ENCODE peak calls at places on chromosomes 2 and 18, in five cellular contexts. M, Y, A, Z and G are unnamed samples.

GRCh38 chr2:40642261-40642660 is 190.4 kb upstream of the SLC8A1 start:
- DNase-seq in M (no peak), Y (no peak), A (no peak), Z (no peak), G (no peak)

GRCh38 chr2:127293386-127293757 is 572 bp downstream of the ERCC3 start:
- DNase-seq in M (no peak), Z (no peak), Y (no peak), A (no peak), G (no peak)

GRCh38 chr2:224994221-224994843 is 47.9 kb downstream of the DOCK10 start:
- DNase-seq in M (no peak), A (no peak), Z (no peak), Y (no peak), G (no peak)

GRCh38 chr2:82731824-82732223 is 1727.3 kb downstream of the SUCLG1 start:
- DNase-seq in Y (no peak), M (no peak), Z (no peak), A (no peak), G (no peak)

GRCh38 chr2:61471905-61472805 is 1.3 kb upstream of the USP34 start:
- DNase-seq in Y (no peak), A (no peak), Z (no peak), M (peak; percentile 2), G (no peak)

GRCh38 chr2:127984551-127984950 is 43.3 kb downstream of the SAP130 start:
- DNase-seq in Y (no peak), Z (no peak), A (no peak), M (no peak), G (no peak)

GRCh38 chr2:179720173-179720772 is 141.1 kb downstream of the ZNF385B start:
- DNase-seq in A (no peak), M (no peak), Z (no peak), Y (no peak), G (no peak)

GRCh38 chr2:57210855-57211254 is 835.8 kb upstream of the VRK2 start:
- DNase-seq in M (no peak), A (no peak), Y (no peak), Z (no peak), G (no peak)

GRCh38 chr2:39583781-39584180 is 81.9 kb upstream of the TMEM178A start:
- DNase-seq in A (no peak), M (no peak), Y (no peak), Z (no peak), G (no peak)

GRCh38 chr18:6404834-6405233 is 9.9 kb downstream of the L3MBTL4 start:
- DNase-seq in M (no peak), Y (no peak), Z (no peak), A (no peak), G (no peak)

GRCh38 chr2:182077451-182078142 is 91.9 kb downstream of the PPP1R1C start:
- DNase-seq in Y (no peak), M (no peak), Z (no peak), A (no peak), G (peak; percentile 81)

GRCh38 chr2:170525566-170525900 is 189.6 kb upstream of the SP5 start:
- DNase-seq in A (no peak), M (no peak), Z (peak; percentile 87), Y (no peak), G (peak; percentile 90)

GRCh38 chr2:31534636-31535035 is 46.1 kb downstream of the SRD5A2 start:
- DNase-seq in A (no peak), Y (no peak), M (no peak), Z (no peak), G (no peak)

GRCh38 chr2:238573065-238573778 is 146.5 kb downstream of the ASB1 start:
- DNase-seq in Z (no peak), Y (peak; percentile 44), A (no peak), M (no peak), G (no peak)

GRCh38 chr18:7729858-7730257 is 162.7 kb downstream of the PTPRM start:
- DNase-seq in M (no peak), Y (no peak), Z (no peak), A (no peak), G (no peak)

GRCh38 chr18:10490401-10491289 is 35.2 kb upstream of the NAPG start:
- DNase-seq in Z (no peak), A (no peak), Y (peak; percentile 35), M (peak; percentile 16), G (no peak)

GRCh38 chr2:24333019-24333540 is 27.3 kb downstream of the ITSN2 start:
- DNase-seq in M (no peak), Y (no peak), A (no peak), Z (no peak), G (no peak)

GRCh38 chr2:72803151-72803550 is 22.7 kb downstream of the EXOC6B start:
- DNase-seq in A (no peak), Z (no peak), Y (no peak), M (no peak), G (no peak)

GRCh38 chr2:234463626-234464290 is 33.1 kb downstream of the ARL4C start:
- DNase-seq in M (peak; percentile 62), Y (peak; percentile 56), Z (no peak), A (no peak), G (no peak)

GRCh38 chr2:165815299-165815698 is 21.3 kb upstream of the GALNT3 start:
- DNase-seq in Y (no peak), M (no peak), A (no peak), Z (no peak), G (no peak)

GRCh38 chr2:182733572-182733971 is 17.5 kb downstream of the DNAJC10 start:
- DNase-seq in M (no peak), Y (no peak), A (no peak), Z (no peak), G (no peak)

GRCh38 chr2:174729797-174730529 is 34.3 kb downstream of the CHRNA1 start:
- DNase-seq in Z (peak; percentile 82), Y (peak; percentile 38), M (peak; percentile 17), A (no peak), G (no peak)

GRCh38 chr2:65374555-65374954 is 57.8 kb downstream of the SPRED2 start:
- DNase-seq in M (no peak), A (no peak), Y (no peak), Z (no peak), G (no peak)

GRCh38 chr2:232129483-232129882 is 168.0 kb downstream of the DIS3L2 start:
- DNase-seq in M (no peak), Z (no peak), Y (no peak), A (no peak), G (no peak)

GRCh38 chr2:11762031-11762430 is 15.6 kb downstream of the LPIN1 start:
- DNase-seq in M (no peak), A (no peak), Z (no peak), Y (no peak), G (no peak)

GRCh38 chr2:118835739-118836410 is 11.6 kb downstream of the EN1 start:
- DNase-seq in M (no peak), Z (no peak), A (no peak), Y (no peak), G (no peak)

GRCh38 chr2:72694715-72695496 is 130.9 kb downstream of the EXOC6B start:
- DNase-seq in Y (no peak), M (no peak), A (no peak), Z (no peak), G (no peak)

GRCh38 chr2:239276813-239277193 is 124.0 kb downstream of the HDAC4 start:
- DNase-seq in Z (peak; percentile 59), M (no peak), Y (no peak), A (no peak), G (no peak)

GRCh38 chr2:191109888-191110287 is 40.9 kb downstream of the STAT4 start:
- DNase-seq in A (no peak), Z (no peak), M (no peak), Y (no peak), G (no peak)

GRCh38 chr2:210965472-210965871 is 409.1 kb downstream of the CPS1 start:
- DNase-seq in M (no peak), Z (no peak), Y (no peak), A (no peak), G (no peak)

GRCh38 chr2:35447816-35448215 is 907.8 kb upstream of the CRIM1 start:
- DNase-seq in A (no peak), M (no peak), Z (no peak), Y (no peak), G (no peak)

GRCh38 chr2:9690252-9690651 is 59.5 kb upstream of the YWHAQ start:
- DNase-seq in Z (no peak), Y (no peak), A (no peak), M (no peak), G (peak; percentile 75)

GRCh38 chr2:84545030-84545429 is 28.7 kb downstream of the DNAH6 start:
- DNase-seq in A (no peak), M (no peak), Y (no peak), Z (no peak), G (no peak)

GRCh38 chr2:40395169-40396023 is 56.5 kb downstream of the SLC8A1 start:
- DNase-seq in Z (no peak), A (no peak), Y (no peak), M (no peak), G (no peak)

GRCh38 chr2:65276604-65277003 is 49.0 kb downstream of the ACTR2 start:
- DNase-seq in A (no peak), Z (no peak), Y (no peak), M (no peak), G (no peak)

GRCh38 chr2:218032336-218033171 is 29.8 kb upstream of the TNS1 start:
- DNase-seq in Z (peak; percentile 71), Y (no peak), A (no peak), M (no peak), G (no peak)

GRCh38 chr18:11689031-11689971 is at the start of gene GNAL:
- DNase-seq in Z (peak; percentile 92), Y (peak; percentile 40), M (peak; percentile 16), A (no peak), G (peak; percentile 27)

GRCh38 chr18:69597561-69597960 is 196.9 kb downstream of the DOK6 start:
- DNase-seq in Z (no peak), A (no peak), M (no peak), Y (no peak), G (no peak)

GRCh38 chr2:69716555-69717120 is 25.3 kb upstream of the ANXA4 start:
- DNase-seq in M (no peak), Y (no peak), A (no peak), Z (no peak), G (no peak)

GRCh38 chr2:72098935-72099334 is 48.7 kb downstream of the CYP26B1 start:
- DNase-seq in A (no peak), Z (no peak), Y (no peak), M (no peak), G (no peak)